ENCODE peak calls at places on chromosomes 12 and 14, in six cellular contexts. One of them, this sample, is unnamed.

GRCh38 chr12:3545121-3545796 is 54.3 kb downstream of the PRMT8 start:
- DNase-seq in neuronal stem cell: no peak
- DNase-seq in IMR-90: no peak
- DNase-seq in trophoblast cell: peak; percentile 65
- DNase-seq in mesenchymal stem cell: no peak
- DNase-seq in H1: peak; percentile 11
- DNase-seq in this sample: peak; percentile 8

GRCh38 chr14:29587046-29587445 is 340.6 kb downstream of the PRKD1 start:
- DNase-seq in neuronal stem cell: no peak
- DNase-seq in IMR-90: no peak
- DNase-seq in trophoblast cell: no peak
- DNase-seq in mesenchymal stem cell: no peak
- DNase-seq in H1: no peak
- DNase-seq in this sample: no peak

GRCh38 chr14:35028435-35028834 is 17.6 kb upstream of the FAM177A1 start:
- DNase-seq in neuronal stem cell: no peak
- DNase-seq in IMR-90: no peak
- DNase-seq in trophoblast cell: no peak
- DNase-seq in mesenchymal stem cell: no peak
- DNase-seq in H1: no peak
- DNase-seq in this sample: no peak

GRCh38 chr14:68404652-68405183 is 388.1 kb downstream of the ZFP36L1 start:
- DNase-seq in neuronal stem cell: no peak
- DNase-seq in IMR-90: peak; percentile 37
- DNase-seq in trophoblast cell: peak; percentile 94
- DNase-seq in mesenchymal stem cell: no peak
- DNase-seq in H1: no peak
- DNase-seq in this sample: no peak

GRCh38 chr14:105865266-105865903 is 339.0 kb downstream of the TMEM121 start:
- DNase-seq in neuronal stem cell: no peak
- DNase-seq in IMR-90: no peak
- DNase-seq in trophoblast cell: no peak
- DNase-seq in mesenchymal stem cell: no peak
- DNase-seq in H1: no peak
- DNase-seq in this sample: peak; percentile 9

GRCh38 chr14:43894534-43894933 is 612.5 kb downstream of the FSCB start:
- DNase-seq in neuronal stem cell: no peak
- DNase-seq in IMR-90: peak; percentile 0
- DNase-seq in trophoblast cell: peak; percentile 32
- DNase-seq in mesenchymal stem cell: peak; percentile 9
- DNase-seq in H1: no peak
- DNase-seq in this sample: no peak

GRCh38 chr14:71264260-71264659 is 357.0 kb downstream of the PCNX1 start:
- DNase-seq in neuronal stem cell: no peak
- DNase-seq in IMR-90: no peak
- DNase-seq in trophoblast cell: no peak
- DNase-seq in mesenchymal stem cell: no peak
- DNase-seq in H1: no peak
- DNase-seq in this sample: no peak

GRCh38 chr12:128823216-128823915 is 392 bp downstream of the SLC15A4 start:
- DNase-seq in neuronal stem cell: no peak
- DNase-seq in IMR-90: no peak
- DNase-seq in trophoblast cell: peak; percentile 55
- DNase-seq in mesenchymal stem cell: no peak
- DNase-seq in H1: peak; percentile 70
- DNase-seq in this sample: peak; percentile 80

GRCh38 chr12:21819236-21819635 is 44.7 kb upstream of the KCNJ8 start:
- DNase-seq in neuronal stem cell: no peak
- DNase-seq in IMR-90: peak; percentile 63
- DNase-seq in trophoblast cell: peak; percentile 91
- DNase-seq in mesenchymal stem cell: no peak
- DNase-seq in H1: no peak
- DNase-seq in this sample: no peak

GRCh38 chr12:116123511-116124258 is 153.8 kb downstream of the MED13L start:
- DNase-seq in neuronal stem cell: peak; percentile 71
- DNase-seq in IMR-90: peak; percentile 66
- DNase-seq in trophoblast cell: peak; percentile 80
- DNase-seq in mesenchymal stem cell: peak; percentile 78
- DNase-seq in H1: no peak
- DNase-seq in this sample: no peak

GRCh38 chr12:48973531-48973930 is 2.0 kb upstream of the WNT10B start:
- DNase-seq in neuronal stem cell: no peak
- DNase-seq in IMR-90: no peak
- DNase-seq in trophoblast cell: peak; percentile 93
- DNase-seq in mesenchymal stem cell: no peak
- DNase-seq in H1: no peak
- DNase-seq in this sample: no peak

GRCh38 chr14:21867541-21867940 is 193.9 kb upstream of the OR4E1 start:
- DNase-seq in neuronal stem cell: no peak
- DNase-seq in IMR-90: peak; percentile 23
- DNase-seq in trophoblast cell: no peak
- DNase-seq in mesenchymal stem cell: no peak
- DNase-seq in H1: no peak
- DNase-seq in this sample: no peak

GRCh38 chr12:12784911-12785814 is at the start of gene APOLD1:
- DNase-seq in neuronal stem cell: no peak
- DNase-seq in IMR-90: no peak
- DNase-seq in trophoblast cell: peak; percentile 13
- DNase-seq in mesenchymal stem cell: peak; percentile 27
- DNase-seq in H1: peak; percentile 49
- DNase-seq in this sample: peak; percentile 77

GRCh38 chr14:28609228-28609828 is 157.3 kb upstream of the FOXG1 start:
- DNase-seq in neuronal stem cell: peak; percentile 73
- DNase-seq in IMR-90: peak; percentile 1
- DNase-seq in trophoblast cell: peak; percentile 66
- DNase-seq in mesenchymal stem cell: peak; percentile 30
- DNase-seq in H1: peak; percentile 76
- DNase-seq in this sample: peak; percentile 43

GRCh38 chr14:43792980-43793379 is 714.1 kb downstream of the FSCB start:
- DNase-seq in neuronal stem cell: no peak
- DNase-seq in IMR-90: no peak
- DNase-seq in trophoblast cell: no peak
- DNase-seq in mesenchymal stem cell: no peak
- DNase-seq in H1: no peak
- DNase-seq in this sample: no peak

GRCh38 chr14:85622106-85622505 is 92.2 kb downstream of the FLRT2 start:
- DNase-seq in neuronal stem cell: no peak
- DNase-seq in IMR-90: no peak
- DNase-seq in trophoblast cell: peak; percentile 14
- DNase-seq in mesenchymal stem cell: no peak
- DNase-seq in H1: no peak
- DNase-seq in this sample: no peak

GRCh38 chr14:105748204-105748578 is 221.8 kb downstream of the TMEM121 start:
- DNase-seq in neuronal stem cell: no peak
- DNase-seq in IMR-90: no peak
- DNase-seq in trophoblast cell: peak; percentile 0
- DNase-seq in mesenchymal stem cell: no peak
- DNase-seq in H1: no peak
- DNase-seq in this sample: no peak

GRCh38 chr12:56683-57346 is 9.8 kb upstream of the IQSEC3 start:
- DNase-seq in neuronal stem cell: no peak
- DNase-seq in IMR-90: no peak
- DNase-seq in trophoblast cell: no peak
- DNase-seq in mesenchymal stem cell: no peak
- DNase-seq in H1: no peak
- DNase-seq in this sample: peak; percentile 39

GRCh38 chr12:109757671-109758265 is 44.1 kb downstream of the FAM222A start:
- DNase-seq in neuronal stem cell: no peak
- DNase-seq in IMR-90: no peak
- DNase-seq in trophoblast cell: no peak
- DNase-seq in mesenchymal stem cell: no peak
- DNase-seq in H1: peak; percentile 29
- DNase-seq in this sample: peak; percentile 22

GRCh38 chr12:120498870-120499515 is 3.1 kb downstream of the DYNLL1 start:
- DNase-seq in neuronal stem cell: no peak
- DNase-seq in IMR-90: no peak
- DNase-seq in trophoblast cell: no peak
- DNase-seq in mesenchymal stem cell: no peak
- DNase-seq in H1: no peak
- DNase-seq in this sample: no peak

GRCh38 chr14:89465894-89466293 is 48.9 kb upstream of the FOXN3 start:
- DNase-seq in neuronal stem cell: no peak
- DNase-seq in IMR-90: no peak
- DNase-seq in trophoblast cell: no peak
- DNase-seq in mesenchymal stem cell: no peak
- DNase-seq in H1: no peak
- DNase-seq in this sample: no peak

DNA sequence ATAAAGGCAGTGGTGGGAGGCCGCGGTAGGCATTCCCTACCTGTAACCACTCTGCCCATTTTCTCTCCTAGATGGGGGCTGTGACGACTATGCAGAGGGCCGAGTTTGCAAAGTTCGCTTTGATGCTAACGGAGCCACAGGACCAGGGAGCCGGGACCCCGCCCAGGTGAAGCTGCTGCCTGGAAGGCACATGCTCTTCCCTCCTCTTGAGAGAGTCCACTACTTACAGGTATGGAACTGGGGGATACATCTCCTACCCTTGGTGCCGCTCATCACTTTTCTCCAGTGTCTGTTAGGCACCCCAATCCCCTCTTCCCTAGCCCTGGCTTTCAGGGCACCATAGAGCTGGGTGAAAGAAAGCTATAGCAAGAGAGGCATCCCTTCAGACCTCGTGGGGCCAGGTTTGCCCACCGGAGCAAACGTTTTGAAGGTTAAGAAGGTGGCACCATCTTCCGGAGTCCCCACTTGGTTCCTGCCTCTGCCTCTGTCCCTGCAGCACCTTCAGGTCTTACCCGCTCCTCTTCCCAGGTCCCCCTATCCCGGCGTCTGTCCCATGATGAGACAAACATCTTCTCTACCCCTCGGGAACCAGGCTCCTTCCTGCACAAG is 2.0 kb upstream of the P3H3 start:
- DNase-seq in neuronal stem cell: no peak
- DNase-seq in IMR-90: no peak
- DNase-seq in trophoblast cell: no peak
- DNase-seq in mesenchymal stem cell: no peak
- DNase-seq in H1: no peak
- DNase-seq in this sample: no peak
- H3K14ac ChIP-seq in neuronal stem cell: no peak overlapping the region
- H3K14ac ChIP-seq in IMR-90: no peak overlapping the region
- H3K14ac ChIP-seq in trophoblast cell: no peak overlapping the region
- H3K14ac ChIP-seq in mesenchymal stem cell: no peak overlapping the region
- H3K14ac ChIP-seq in H1: no peak overlapping the region
- H3K14ac ChIP-seq in this sample: no peak overlapping the region

GRCh38 chr14:100802766-100803693 is 22.9 kb upstream of the MEG3 start:
- DNase-seq in neuronal stem cell: no peak
- DNase-seq in IMR-90: no peak
- DNase-seq in trophoblast cell: no peak
- DNase-seq in mesenchymal stem cell: no peak
- DNase-seq in H1: no peak
- DNase-seq in this sample: no peak
- H3K14ac ChIP-seq in neuronal stem cell: no peak overlapping the region
- H3K14ac ChIP-seq in IMR-90: no peak overlapping the region
- H3K14ac ChIP-seq in trophoblast cell: no peak overlapping the region
- H3K14ac ChIP-seq in mesenchymal stem cell: no peak overlapping the region
- H3K14ac ChIP-seq in H1: no peak overlapping the region
- H3K14ac ChIP-seq in this sample: no peak overlapping the region

DNA sequence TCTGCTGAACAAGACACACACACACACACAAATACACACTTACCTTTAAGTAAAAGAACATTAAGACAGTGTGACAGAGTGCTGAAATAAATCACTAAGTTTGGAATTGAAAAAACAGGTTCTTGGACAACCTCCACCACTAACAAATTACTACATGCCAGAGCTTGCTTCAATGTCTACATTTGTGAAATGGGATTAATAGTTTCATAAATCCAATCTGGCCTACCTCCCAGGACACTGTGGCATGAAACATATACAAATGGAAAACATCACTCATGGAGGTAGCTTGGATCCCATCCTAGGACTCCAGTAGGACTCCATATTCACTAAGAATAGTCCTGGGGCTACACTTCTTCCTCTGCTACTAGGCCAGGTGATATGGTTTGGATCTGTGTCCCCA is 8.2 kb upstream of the CCDC60 start:
- DNase-seq in neuronal stem cell: no peak
- DNase-seq in IMR-90: no peak
- DNase-seq in trophoblast cell: no peak
- DNase-seq in mesenchymal stem cell: no peak
- DNase-seq in H1: no peak
- DNase-seq in this sample: no peak
- H3K14ac ChIP-seq in neuronal stem cell: no peak overlapping the region
- H3K14ac ChIP-seq in IMR-90: no peak overlapping the region
- H3K14ac ChIP-seq in trophoblast cell: no peak overlapping the region
- H3K14ac ChIP-seq in mesenchymal stem cell: no peak overlapping the region
- H3K14ac ChIP-seq in H1: no peak overlapping the region
- H3K14ac ChIP-seq in this sample: no peak overlapping the region

GRCh38 chr14:25909361-25909760 is 688.5 kb downstream of the NOVA1 start:
- DNase-seq in neuronal stem cell: no peak
- DNase-seq in IMR-90: no peak
- DNase-seq in trophoblast cell: no peak
- DNase-seq in mesenchymal stem cell: no peak
- DNase-seq in H1: no peak
- DNase-seq in this sample: no peak
- H3K14ac ChIP-seq in neuronal stem cell: no peak overlapping the region
- H3K14ac ChIP-seq in IMR-90: no peak overlapping the region
- H3K14ac ChIP-seq in trophoblast cell: no peak overlapping the region
- H3K14ac ChIP-seq in mesenchymal stem cell: no peak overlapping the region
- H3K14ac ChIP-seq in H1: no peak overlapping the region
- H3K14ac ChIP-seq in this sample: no peak overlapping the region

DNA sequence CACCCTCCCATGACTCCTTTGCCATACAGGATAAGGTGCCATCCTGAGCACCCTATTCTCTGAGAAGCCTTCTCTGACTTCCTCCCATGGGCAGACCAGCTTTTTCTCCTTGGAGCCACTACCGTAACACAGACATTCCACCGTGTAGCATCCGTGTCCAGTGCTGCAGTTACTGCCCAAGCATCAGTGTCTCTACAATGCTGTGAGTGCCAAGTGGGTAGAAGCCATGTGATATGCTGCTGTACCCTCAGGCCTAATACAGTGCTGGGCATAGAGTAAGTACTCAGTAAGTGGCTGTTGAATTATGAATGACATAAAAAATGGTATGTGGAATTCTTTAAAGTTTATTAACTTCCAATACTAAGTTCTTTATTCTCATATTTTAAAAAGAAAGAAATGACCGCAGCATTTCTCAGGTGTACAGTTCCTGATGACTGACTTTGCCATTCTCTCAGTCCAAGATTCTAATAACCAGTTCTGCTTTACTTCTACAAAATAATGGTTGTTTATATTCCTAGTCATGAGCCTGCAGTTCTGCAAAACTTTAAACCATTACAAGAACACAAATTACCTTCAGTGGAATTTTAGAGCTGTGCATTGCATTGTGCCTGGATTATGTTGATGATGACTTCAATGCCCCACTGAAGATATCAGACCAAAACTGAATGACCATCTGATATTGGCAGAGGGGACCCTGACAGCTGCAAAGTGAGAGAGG is 118.7 kb downstream of the RPAP3 start:
- DNase-seq in neuronal stem cell: no peak
- DNase-seq in IMR-90: no peak
- DNase-seq in trophoblast cell: no peak
- DNase-seq in mesenchymal stem cell: no peak
- DNase-seq in H1: no peak
- DNase-seq in this sample: no peak
- H3K14ac ChIP-seq in neuronal stem cell: no peak overlapping the region
- H3K14ac ChIP-seq in IMR-90: no peak overlapping the region
- H3K14ac ChIP-seq in trophoblast cell: no peak overlapping the region
- H3K14ac ChIP-seq in mesenchymal stem cell: no peak overlapping the region
- H3K14ac ChIP-seq in H1: no peak overlapping the region
- H3K14ac ChIP-seq in this sample: no peak overlapping the region

This sample was measured in H9.